ENCODE peak calls at places on chromosomes 7 and 10, in seven cellular contexts. T, X, F, M, Q, K and G are unnamed samples.

GRCh38 chr7:137950263-137950621 is 51.6 kb downstream of the CREB3L2 start:
- DNase-seq in T (no peak), X (no peak), F (no peak), M (no peak), Q (no peak), K (no peak), G (no peak)

GRCh38 chr7:20784311-20785210 is 2.1 kb downstream of the SP8 start:
- DNase-seq in T (peak; percentile 58), X (peak; percentile 8), F (no peak), M (peak; percentile 57), Q (no peak), K (no peak), G (no peak)

GRCh38 chr10:129415261-129416135 is 51.5 kb upstream of the MGMT start:
- DNase-seq in T (no peak), X (no peak), F (no peak), M (no peak), Q (no peak), K (no peak), G (peak; percentile 88)

GRCh38 chr10:24645784-24646183 is 77.9 kb downstream of the ARHGAP21 start:
- DNase-seq in T (no peak), X (peak; percentile 41), F (peak; percentile 41), M (no peak), Q (no peak), K (no peak), G (no peak)

GRCh38 chr10:7417103-7417623 is 6.3 kb upstream of the SFMBT2 start:
- DNase-seq in T (no peak), X (peak; percentile 71), F (no peak), M (no peak), Q (no peak), K (no peak), G (no peak)

GRCh38 chr10:69434169-69434568 is 17.1 kb upstream of the TSPAN15 start:
- DNase-seq in T (no peak), X (no peak), F (no peak), M (no peak), Q (no peak), K (no peak), G (no peak)

GRCh38 chr10:134205-134742 is 981 bp upstream of the ZMYND11 start:
- DNase-seq in T (no peak), X (peak; percentile 10), F (no peak), M (no peak), Q (no peak), K (no peak), G (no peak)

GRCh38 chr7:22120391-22121053 is 174.8 kb upstream of the CDCA7L start:
- DNase-seq in T (no peak), X (no peak), F (peak; percentile 21), M (no peak), Q (no peak), K (no peak), G (no peak)

GRCh38 chr10:86646933-86647332 is 7.4 kb upstream of the OPN4 start:
- DNase-seq in T (no peak), X (no peak), F (peak; percentile 21), M (no peak), Q (no peak), K (no peak), G (no peak)

GRCh38 chr10:13475124-13475523 is 53.7 kb downstream of the BEND7 start:
- DNase-seq in T (no peak), X (no peak), F (no peak), M (no peak), Q (no peak), K (no peak), G (no peak)

GRCh38 chr10:43728425-43728824 is 79.7 kb upstream of the ZNF32 start:
- DNase-seq in T (no peak), X (no peak), F (no peak), M (no peak), Q (no peak), K (no peak), G (peak; percentile 66)

GRCh38 chr7:155796381-155797261 is 15.6 kb downstream of the SHH start:
- DNase-seq in T (peak; percentile 87), X (no peak), F (peak; percentile 69), M (peak; percentile 93), Q (no peak), K (peak; percentile 78), G (no peak)

GRCh38 chr7:47366211-47366610 is 215.7 kb downstream of the TNS3 start:
- DNase-seq in T (no peak), X (no peak), F (no peak), M (no peak), Q (no peak), K (no peak), G (no peak)

GRCh38 chr7:121107923-121108498 is 119.5 kb downstream of the CPED1 start:
- DNase-seq in T (peak; percentile 24), X (peak; percentile 80), F (no peak), M (peak; percentile 46), Q (no peak), K (no peak), G (no peak)

GRCh38 chr10:129320340-129320739 is 146.7 kb upstream of the MGMT start:
- DNase-seq in T (no peak), X (no peak), F (no peak), M (no peak), Q (no peak), K (no peak), G (peak; percentile 47)

GRCh38 chr7:102287465-102288146 is 938 bp downstream of the SH2B2 start:
- DNase-seq in T (no peak), X (no peak), F (no peak), M (peak; percentile 50), Q (no peak), K (peak; percentile 69), G (no peak)

GRCh38 chr10:29479081-29479917 is 155.5 kb downstream of the SVIL start:
- DNase-seq in T (no peak), X (no peak), F (peak; percentile 57), M (no peak), Q (no peak), K (no peak), G (no peak)

GRCh38 chr7:55964802-55965470 is 551 bp downstream of the NIPSNAP2 start:
- DNase-seq in T (peak; percentile 83), X (peak; percentile 44), F (peak; percentile 56), M (peak; percentile 87), Q (peak; percentile 36), K (peak; percentile 81), G (peak; percentile 94)

GRCh38 chr7:98278936-98279335 is 2.5 kb upstream of the BRI3 start:
- DNase-seq in T (no peak), X (no peak), F (no peak), M (no peak), Q (no peak), K (no peak), G (no peak)

GRCh38 chr10:122504551-122504950 is 43.2 kb downstream of the HTRA1 start:
- DNase-seq in T (peak; percentile 46), X (peak; percentile 95), F (no peak), M (peak; percentile 43), Q (peak; percentile 79), K (peak; percentile 93), G (peak; percentile 95)

GRCh38 chr10:98055875-98056516 is 25.6 kb upstream of the CRTAC1 start:
- DNase-seq in T (peak; percentile 42), X (peak; percentile 31), F (peak; percentile 51), M (peak; percentile 78), Q (no peak), K (no peak), G (no peak)

GRCh38 chr10:4691776-4692175 is 134.2 kb upstream of the AKR1E2 start:
- DNase-seq in T (no peak), X (peak; percentile 33), F (no peak), M (no peak), Q (no peak), K (no peak), G (no peak)

GRCh38 chr7:5143106-5143505 is 46.9 kb upstream of the WIPI2 start:
- DNase-seq in T (no peak), X (no peak), F (peak; percentile 47), M (no peak), Q (no peak), K (no peak), G (no peak)